ENCODE peak calls at places on chromosomes 7 and 10, in four cellular contexts. A is A549, M is upper lobe of right lung, V is HCT116. P is an unnamed sample.
A peak's percentile ranks its signal among the peaks of the same experiment; 100 is the strongest.

GRCh38 chr7:135768990-135769389 is 20.4 kb upstream of the FAM180A start:
- DNase-seq in A (no peak), M (no peak), V (no peak), P (no peak)

GRCh38 chr7:142806021-142806353 is 35.2 kb downstream of the PRSS2 start:
- DNase-seq in A (no peak), M (no peak), V (no peak), P (no peak)

GRCh38 chr10:122316224-122316884 is 45.3 kb downstream of the BTBD16 start:
- DNase-seq in A (no peak), M (no peak), V (no peak), P (no peak)

GRCh38 chr7:72492446-72492845 is 80.3 kb upstream of the CALN1 start:
- DNase-seq in A (no peak), M (no peak), V (no peak), P (no peak)

GRCh38 chr10:75428434-75429158 is 2.8 kb upstream of the LRMDA start:
- DNase-seq in A (peak; percentile 41), M (no peak), V (no peak), P (no peak)

GRCh38 chr10:44949127-44949802 is 10.3 kb upstream of the RASSF4 start:
- DNase-seq in A (no peak), M (no peak), V (no peak), P (no peak)

GRCh38 chr10:80504897-80505465 is 32.7 kb upstream of the SH2D4B start:
- DNase-seq in A (no peak), M (no peak), V (no peak), P (no peak)

GRCh38 chr7:34675749-34676374 is 17.8 kb downstream of the NPSR1 start:
- DNase-seq in A (peak; percentile 32), M (no peak), V (peak; percentile 13), P (no peak)

GRCh38 chr10:86779267-86780017 is 23.0 kb downstream of the BMPR1A start:
- DNase-seq in A (no peak), M (no peak), V (no peak), P (no peak)

GRCh38 chr10:101066146-101066889 is 4.5 kb downstream of the KAZALD1 start:
- DNase-seq in A (peak; percentile 88), M (peak; percentile 92), V (peak; percentile 87), P (peak; percentile 25)

GRCh38 chr10:61973923-61974322 is 72.4 kb downstream of the ARID5B start:
- DNase-seq in A (no peak), M (no peak), V (no peak), P (no peak)

GRCh38 chr7:27123021-27123476 is 7.5 kb downstream of the HOXA4 start:
- DNase-seq in A (no peak), M (no peak), V (no peak), P (no peak)

GRCh38 chr10:97074256-97075145 is 111.3 kb downstream of the SLIT1 start:
- DNase-seq in A (no peak), M (no peak), V (no peak), P (no peak)

GRCh38 chr10:70967591-70968588 is 79.5 kb upstream of the PCBD1 start:
- DNase-seq in A (no peak), M (no peak), V (no peak), P (no peak)

GRCh38 chr7:83782628-83783027 is 133.7 kb upstream of the SEMA3E start:
- DNase-seq in A (no peak), M (no peak), V (no peak), P (no peak)

GRCh38 chr10:131928248-131929095 is 27.7 kb downstream of the PPP2R2D start:
- DNase-seq in A (no peak), M (peak; percentile 70), V (no peak), P (no peak)

GRCh38 chr10:93916257-93917063 is 22.7 kb downstream of the SLC35G1 start:
- DNase-seq in A (peak; percentile 58), M (no peak), V (peak; percentile 22), P (no peak)

GRCh38 chr7:140877249-140877524 is 47.5 kb downstream of the BRAF start:
- DNase-seq in A (no peak), M (no peak), V (no peak), P (no peak)

GRCh38 chr7:98399903-98400537 is 870 bp downstream of the BAIAP2L1 start:
- DNase-seq in A (peak; percentile 49), M (no peak), V (peak; percentile 48), P (no peak)

GRCh38 chr7:98398567-98399372 is 2.1 kb downstream of the BAIAP2L1 start:
- DNase-seq in A (peak; percentile 70), M (no peak), V (no peak), P (no peak)

GRCh38 chr7:98396768-98397167 is 4.1 kb downstream of the BAIAP2L1 start:
- DNase-seq in A (no peak), M (no peak), V (no peak), P (no peak)

GRCh38 chr7:98399462-98399861 is 1.4 kb downstream of the BAIAP2L1 start:
- DNase-seq in A (no peak), M (no peak), V (no peak), P (no peak)

DNA sequence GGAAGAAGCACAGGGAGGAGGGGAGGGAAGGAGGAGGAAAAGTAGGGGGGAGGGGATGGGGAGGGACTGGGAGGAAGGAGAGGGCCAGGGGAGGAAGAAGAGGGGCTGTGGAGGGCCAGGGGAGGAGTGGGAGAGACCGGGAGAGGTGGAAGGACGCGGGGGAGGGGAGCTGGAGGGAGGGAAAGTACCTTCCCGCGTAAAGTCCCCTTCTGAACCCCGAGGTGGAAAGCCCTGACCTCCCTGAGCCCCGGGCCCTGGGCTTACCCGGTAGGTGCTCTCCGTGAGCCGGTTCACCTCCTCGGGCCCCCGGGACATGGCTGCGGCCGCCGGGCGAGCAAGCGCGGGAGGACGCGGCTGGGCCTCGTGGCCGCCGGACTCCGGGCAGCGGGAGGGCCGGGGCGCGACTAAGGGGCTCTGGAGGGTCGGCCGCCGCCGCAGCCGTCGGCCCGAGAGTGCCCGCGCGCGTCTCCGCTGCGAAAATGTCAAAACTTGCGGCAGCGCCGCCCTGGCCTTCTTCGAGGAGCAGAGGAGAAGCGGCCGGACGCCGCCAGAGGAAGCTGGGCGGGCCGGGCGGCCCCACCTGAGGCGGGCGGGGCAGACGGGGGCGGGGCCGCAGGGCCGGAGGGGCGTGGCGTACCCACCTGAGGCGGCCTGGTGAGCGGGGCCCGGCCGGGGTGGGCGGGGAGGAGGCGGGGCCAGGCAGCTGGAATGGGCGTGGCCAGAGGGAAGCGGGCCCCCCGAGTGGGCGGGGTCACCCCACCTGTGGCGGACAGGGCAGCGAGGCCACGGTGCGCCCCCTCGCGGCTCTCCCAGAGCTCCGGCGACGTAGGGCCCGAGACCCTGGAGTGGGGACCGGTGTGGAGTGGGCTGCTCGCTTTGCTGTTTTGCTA is at the start of gene BAIAP2L1:
- DNase-seq in A (peak; percentile 94), M (peak; percentile 96), V (peak; percentile 82), P (peak; percentile 74)
- H3K27ac ChIP-seq in A (peak within 1 kb of the TSS; percentile 98), M (peak within 1 kb of the TSS; percentile 74), V (peak within 1 kb of the TSS; percentile 94), P (no peak within 1 kb of the TSS)

GRCh38 chr7:158065340-158065739 is 522.3 kb downstream of the PTPRN2 start:
- DNase-seq in A (no peak), M (no peak), V (no peak), P (no peak)
- H3K9me3 ChIP-seq in A (peaks cover 10% of the 10 kb centered on the region), M (no peaks in the 10 kb centered on the region), V (no peaks in the 10 kb centered on the region), P (no peaks in the 10 kb centered on the region)

DNA sequence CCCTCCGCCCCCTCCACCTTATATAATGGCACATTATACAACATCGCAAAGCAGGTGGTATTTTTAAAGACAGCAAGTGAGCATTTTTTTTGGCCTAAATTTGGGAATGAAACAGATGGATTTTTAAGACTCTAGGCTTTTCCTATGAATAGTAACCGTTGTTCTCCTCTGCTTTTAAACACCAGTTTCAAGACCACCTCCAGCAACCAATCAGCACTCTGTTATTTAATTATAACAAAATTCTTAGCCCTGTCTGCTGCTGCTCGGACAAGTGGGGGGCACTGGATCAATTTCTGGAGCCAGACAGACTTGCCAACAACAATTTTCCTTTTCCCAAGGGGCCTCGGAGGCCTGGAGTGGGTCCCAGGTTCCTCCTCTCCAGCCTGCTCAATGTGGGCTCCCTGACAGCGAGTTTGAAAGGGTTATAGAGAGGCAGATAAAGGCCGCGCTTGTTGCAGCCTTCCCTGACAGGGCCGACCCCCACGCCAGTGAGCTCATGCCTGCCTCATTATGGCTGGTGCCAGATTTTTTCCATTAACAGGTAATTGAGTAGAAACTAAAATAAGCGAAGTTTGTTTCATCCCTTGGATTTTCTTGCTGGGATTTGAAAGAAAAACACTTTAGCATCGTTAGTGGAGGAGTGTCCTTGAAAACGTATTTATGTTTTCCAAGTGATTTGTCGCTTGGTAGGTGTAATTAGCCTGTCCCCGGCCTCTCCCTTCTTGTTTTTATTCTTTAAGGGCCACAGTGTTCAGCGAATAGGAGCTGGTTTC is 227.3 kb downstream of the TCF7L2 start:
- DNase-seq in A (no peak), M (no peak), V (no peak), P (no peak)
- H3K27ac ChIP-seq in A (no peak overlapping the region), M (no peak overlapping the region), V (no peak overlapping the region), P (no peak overlapping the region)

GRCh38 chr10:133511408-133511807 is 15.8 kb upstream of the CYP2E1 start:
- DNase-seq in A (no peak), M (no peak), V (no peak), P (no peak)
- H3K9me3 ChIP-seq in A (peaks cover 6% of the 10 kb centered on the region), M (no peaks in the 10 kb centered on the region), V (no peaks in the 10 kb centered on the region), P (no peaks in the 10 kb centered on the region)

GRCh38 chr10:124220971-124221355 is 127.6 kb upstream of the CHST15 start:
- DNase-seq in A (no peak), M (no peak), V (no peak), P (no peak)
- H3K27ac ChIP-seq in A (no peak overlapping the region), M (no peak overlapping the region), V (no peak overlapping the region), P (no peak overlapping the region)

DNA sequence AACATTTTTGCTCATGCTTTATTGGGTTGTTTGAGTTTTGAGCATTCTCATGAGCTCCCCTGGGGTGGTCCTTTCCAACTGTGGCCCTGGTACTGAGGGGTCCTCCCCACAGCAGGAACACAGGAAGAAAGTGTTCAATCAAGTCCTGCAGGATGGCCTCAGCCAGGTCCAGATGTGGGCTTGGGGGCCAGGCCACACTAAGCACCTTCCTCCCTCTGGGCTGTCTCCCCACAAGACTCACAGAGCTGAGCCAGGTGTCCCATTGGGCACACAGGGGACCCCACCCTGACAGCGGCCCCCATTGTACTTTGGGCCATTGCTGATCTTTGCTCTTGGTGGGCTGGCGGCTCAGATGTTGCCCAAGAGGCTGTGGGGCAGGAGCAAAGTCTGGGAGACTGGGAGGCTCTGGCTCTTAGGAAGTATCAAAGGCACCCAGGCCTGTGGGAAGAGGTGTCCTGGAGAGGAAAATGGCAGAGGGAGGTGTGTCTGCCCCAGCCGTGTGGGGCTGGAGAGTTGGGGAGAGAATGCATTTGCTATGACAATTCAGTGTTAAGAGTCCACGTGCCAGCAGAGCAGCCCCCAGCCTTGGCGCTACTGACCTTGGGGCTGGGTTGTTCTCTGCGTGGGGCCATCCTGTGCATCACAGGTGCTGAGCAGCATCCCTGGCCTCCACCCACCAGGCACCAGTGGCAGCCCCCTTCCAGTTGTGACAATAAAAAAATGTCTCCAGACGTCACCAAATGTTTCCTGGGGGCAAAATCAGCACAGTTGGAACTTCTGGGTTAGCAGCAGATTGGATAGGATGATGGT is 17.8 kb downstream of the SCART1 start:
- DNase-seq in A (no peak), M (no peak), V (no peak), P (no peak)
- H3K9me3 ChIP-seq in A (no peaks in the 10 kb centered on the region), M (no peaks in the 10 kb centered on the region), V (no peaks in the 10 kb centered on the region), P (no peaks in the 10 kb centered on the region)

DNA sequence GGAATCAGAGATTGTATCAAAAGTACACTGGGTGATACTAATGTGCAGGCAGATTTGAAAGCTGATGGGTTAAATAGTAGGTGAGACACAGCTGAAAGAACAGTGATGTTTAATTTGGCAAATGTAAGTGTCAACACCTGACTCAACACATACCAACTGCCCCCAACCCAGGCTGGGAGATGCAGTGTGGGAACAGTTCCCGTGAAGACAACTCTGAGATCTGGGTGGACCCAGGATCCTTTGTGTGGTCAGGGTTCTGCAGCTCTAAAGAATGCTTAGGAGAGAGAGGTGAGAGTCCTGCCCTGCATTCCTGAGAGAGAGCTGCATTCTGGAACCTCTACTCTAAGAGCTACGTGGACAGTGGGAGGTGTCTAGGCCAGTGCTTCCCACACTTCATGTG is 479.7 kb downstream of the RPS24 start:
- DNase-seq in A (no peak), M (no peak), V (no peak), P (no peak)
- H3K27ac ChIP-seq in A (no peak overlapping the region), M (no peak overlapping the region), V (no peak overlapping the region), P (no peak overlapping the region)

P was measured in effector memory CD4-positive, alpha-beta T cell.